ENCODE peak calls at places on chromosomes 11 and 22, in five cellular contexts. K is fibroblast of the aortic adventitia; H is progenitor cell of endocrine pancreas; O is activated T-helper 1 cell treated with anti-CD3 and anti-CD28 coated beads, Interleukin-2, amount 50 U/mL, for 16 hours; J is AG09309. N is an unnamed sample.

GRCh38 chr22:46349238-46349637 is 13.7 kb downstream of the TRMU start:
- DNase-seq in K (no peak), H (no peak), O (no peak), J (no peak), N (no peak)

GRCh38 chr11:111455291-111456085 is 56.7 kb downstream of the BTG4 start:
- DNase-seq in K (no peak), H (no peak), O (no peak), J (no peak), N (no peak)

GRCh38 chr22:20464096-20464614 is 26.5 kb upstream of the SCARF2 start:
- DNase-seq in K (no peak), H (no peak), O (peak; percentile 35), J (no peak), N (no peak)

GRCh38 chr11:14144905-14145304 is 182.4 kb downstream of the SPON1 start:
- DNase-seq in K (no peak), H (no peak), O (no peak), J (no peak), N (no peak)

GRCh38 chr22:32957093-32957835 is 100.9 kb downstream of the SYN3 start:
- DNase-seq in K (peak; percentile 16), H (no peak), O (no peak), J (no peak), N (no peak)

GRCh38 chr22:37559901-37560681 is at the start of gene CDC42EP1:
- DNase-seq in K (peak; percentile 55), H (peak; percentile 41), O (no peak), J (no peak), N (no peak)

GRCh38 chr22:44811141-44811540 is 58.8 kb downstream of the ARHGAP8 start:
- DNase-seq in K (no peak), H (no peak), O (no peak), J (no peak), N (no peak)

GRCh38 chr11:2129699-2130366 is 9.4 kb downstream of the IGF2 start:
- DNase-seq in K (no peak), H (no peak), O (no peak), J (no peak), N (no peak)

GRCh38 chr11:60504219-60504618 is 11.0 kb upstream of the MS4A13 start:
- DNase-seq in K (no peak), H (no peak), O (no peak), J (no peak), N (no peak)

GRCh38 chr11:72393303-72393702 is 41.0 kb downstream of the CLPB start:
- DNase-seq in K (no peak), H (no peak), O (no peak), J (no peak), N (no peak)

GRCh38 chr11:20671856-20672546 is 2.6 kb downstream of the NELL1 start:
- DNase-seq in K (no peak), H (no peak), O (no peak), J (no peak), N (no peak)

GRCh38 chr11:119854521-119854920 is 125.5 kb upstream of the NECTIN1 start:
- DNase-seq in K (no peak), H (no peak), O (no peak), J (no peak), N (no peak)

GRCh38 chr11:58513747-58514367 is 6.0 kb upstream of the OR5B21 start:
- DNase-seq in K (peak; percentile 80), H (peak; percentile 32), O (no peak), J (peak; percentile 42), N (no peak)

GRCh38 chr11:90423378-90423777 is 200.5 kb upstream of the CHORDC1 start:
- DNase-seq in K (no peak), H (no peak), O (no peak), J (no peak), N (no peak)

GRCh38 chr11:34427171-34427805 is 11.4 kb upstream of the CAT start:
- DNase-seq in K (peak; percentile 94), H (no peak), O (no peak), J (peak; percentile 89), N (peak; percentile 34)

GRCh38 chr22:50341977-50342650 is 1.0 kb upstream of the PPP6R2 start:
- DNase-seq in K (peak; percentile 86), H (peak; percentile 87), O (peak; percentile 73), J (no peak), N (peak; percentile 59)

GRCh38 chr11:132627981-132628380 is 904.3 kb downstream of the OPCML start:
- DNase-seq in K (no peak), H (no peak), O (no peak), J (no peak), N (no peak)

GRCh38 chr11:65417702-65418430 is 4.7 kb upstream of the NEAT1 start:
- DNase-seq in K (peak; percentile 61), H (no peak), O (no peak), J (no peak), N (no peak)

GRCh38 chr11:2450321-2451041 is 5.7 kb downstream of the KCNQ1 start:
- DNase-seq in K (no peak), H (no peak), O (no peak), J (no peak), N (no peak)

GRCh38 chr11:33453225-33453624 is 196.0 kb downstream of the HIPK3 start:
- DNase-seq in K (no peak), H (no peak), O (no peak), J (no peak), N (no peak)

GRCh38 chr11:100849009-100849913 is 162.2 kb downstream of the ARHGAP42 start:
- DNase-seq in K (peak; percentile 97), H (no peak), O (no peak), J (peak; percentile 91), N (no peak)

GRCh38 chr11:403761-404431 is 9.9 kb downstream of the PKP3 start:
- DNase-seq in K (no peak), H (no peak), O (no peak), J (no peak), N (no peak)

GRCh38 chr11:57460756-57461749 is 725 bp downstream of the RTN4RL2 start:
- DNase-seq in K (no peak), H (no peak), O (no peak), J (no peak), N (no peak)

GRCh38 chr11:122743949-122744876 is 88.7 kb downstream of the UBASH3B start:
- DNase-seq in K (no peak), H (no peak), O (peak; percentile 32), J (no peak), N (no peak)

GRCh38 chr11:28337701-28338100 is 229.5 kb downstream of the METTL15 start:
- DNase-seq in K (no peak), H (no peak), O (no peak), J (no peak), N (no peak)

GRCh38 chr22:22997262-22997898 is 72.9 kb upstream of the GNAZ start:
- DNase-seq in K (no peak), H (no peak), O (no peak), J (no peak), N (no peak)

GRCh38 chr11:129445226-129445625 is 69.6 kb downstream of the BARX2 start:
- DNase-seq in K (no peak), H (no peak), O (no peak), J (no peak), N (no peak)

GRCh38 chr22:45602824-45603301 is 68.8 kb upstream of the ATXN10 start:
- DNase-seq in K (peak; percentile 53), H (no peak), O (no peak), J (peak; percentile 42), N (no peak)

GRCh38 chr11:71432761-71433647 is 15.2 kb downstream of the DHCR7 start:
- DNase-seq in K (no peak), H (no peak), O (no peak), J (no peak), N (no peak)

GRCh38 chr11:68997995-68998348 is 15.1 kb downstream of the MRGPRF start:
- DNase-seq in K (no peak), H (peak; percentile 2), O (no peak), J (no peak), N (no peak)

GRCh38 chr11:3995949-3996554 is 98.5 kb upstream of the RRM1 start:
- DNase-seq in K (peak; percentile 55), H (no peak), O (no peak), J (no peak), N (no peak)

GRCh38 chr11:118076754-118077281 is at the start of gene TMPRSS4:
- DNase-seq in K (no peak), H (peak; percentile 15), O (no peak), J (no peak), N (no peak)

GRCh38 chr11:107785401-107785800 is 73.2 kb downstream of the SLC35F2 start:
- DNase-seq in K (no peak), H (no peak), O (no peak), J (no peak), N (no peak)

GRCh38 chr11:65430406-65431217 is 8.0 kb downstream of the NEAT1 start:
- DNase-seq in K (peak; percentile 84), H (no peak), O (no peak), J (peak; percentile 46), N (no peak)

GRCh38 chr22:43292633-43293025 is 50.5 kb downstream of the SCUBE1 start:
- DNase-seq in K (no peak), H (no peak), O (no peak), J (no peak), N (no peak)

GRCh38 chr22:46052801-46053562 is 76.0 kb upstream of the WNT7B start:
- DNase-seq in K (peak; percentile 62), H (no peak), O (no peak), J (no peak), N (no peak)

GRCh38 chr22:31302021-31302420 is 9.7 kb upstream of the PIK3IP1 start:
- DNase-seq in K (no peak), H (no peak), O (no peak), J (no peak), N (no peak)

GRCh38 chr11:126332221-126332711 is 23.2 kb upstream of the ST3GAL4 start:
- DNase-seq in K (peak; percentile 86), H (no peak), O (no peak), J (peak; percentile 62), N (no peak)

N was measured in HS-27A.